ENCODE peak calls at places on chromosomes 4 and X, in four cellular contexts. Z is effector memory CD4-positive, alpha-beta T cell; H is thoracic aorta; B is HL-60. Y is an unnamed sample.

GRCh38 chr4:145481164-145481941 is at the start of gene SMAD1:
- DNase-seq in Z (no peak), H (peak), B (peak), Y (peak)

GRCh38 chr4:10135252-10135651 is 18.7 kb upstream of the WDR1 start:
- DNase-seq in Z (no peak), H (no peak), B (no peak), Y (no peak)

GRCh38 chrX:9681422-9681821 is 84.2 kb downstream of the GPR143 start:
- DNase-seq in Z (no peak), H (no peak), B (no peak), Y (no peak)

GRCh38 chr4:1365271-1366178 is 18.5 kb downstream of the UVSSA start:
- DNase-seq in Z (no peak), H (no peak), B (no peak), Y (no peak)

GRCh38 chr4:52926575-52926974 is 64.5 kb downstream of the RASL11B start:
- DNase-seq in Z (no peak), H (no peak), B (no peak), Y (no peak)

GRCh38 chr4:5845035-5845905 is 47.6 kb downstream of the CRMP1 start:
- DNase-seq in Z (no peak), H (no peak), B (no peak), Y (no peak)

GRCh38 chrX:51614353-51614752 is 4.4 kb downstream of the CENPVL3 start:
- DNase-seq in Z (no peak), H (no peak), B (peak), Y (no peak)

GRCh38 chr4:90126805-90127204 is 389 bp upstream of the CCSER1 start:
- DNase-seq in Z (no peak), H (no peak), B (no peak), Y (no peak)

GRCh38 chrX:72349190-72349589 is 43.5 kb upstream of the CITED1 start:
- DNase-seq in Z (no peak), H (no peak), B (no peak), Y (no peak)

GRCh38 chrX:16807548-16807947 is 21.3 kb downstream of the TXLNG start:
- DNase-seq in Z (no peak), H (no peak), B (no peak), Y (no peak)

GRCh38 chr4:27278615-27279014 is 418.0 kb downstream of the STIM2 start:
- DNase-seq in Z (no peak), H (no peak), B (peak), Y (no peak)

GRCh38 chrX:73944582-73944947 is 359.4 kb upstream of the ZCCHC13 start:
- DNase-seq in Z (no peak), H (no peak), B (no peak), Y (no peak)

GRCh38 chr4:110663738-110664444 is 41.0 kb upstream of the PITX2 start:
- DNase-seq in Z (no peak), H (no peak), B (no peak), Y (no peak)

GRCh38 chr4:60216752-60217151 is 983.4 kb upstream of the ADGRL3 start:
- DNase-seq in Z (no peak), H (no peak), B (no peak), Y (no peak)

GRCh38 chrX:36950495-36951253 is 57.5 kb upstream of the FAM47C start:
- DNase-seq in Z (no peak), H (no peak), B (no peak), Y (no peak)

GRCh38 chr4:7130610-7131211 is 61.6 kb upstream of the SORCS2 start:
- DNase-seq in Z (no peak), H (no peak), B (no peak), Y (no peak)

GRCh38 chr4:25930722-25931354 is 16.8 kb downstream of the SMIM20 start:
- DNase-seq in Z (no peak), H (no peak), B (no peak), Y (no peak)

GRCh38 chr4:15601862-15602261 is 53.3 kb downstream of the FBXL5 start:
- DNase-seq in Z (no peak), H (no peak), B (no peak), Y (no peak)

GRCh38 chrX:45422216-45422925 is 221.7 kb upstream of the DIPK2B start:
- DNase-seq in Z (no peak), H (no peak), B (no peak), Y (no peak)

GRCh38 chr4:183376381-183376780 is 54.2 kb upstream of the CLDN24 start:
- DNase-seq in Z (no peak), H (no peak), B (no peak), Y (no peak)

GRCh38 chr4:78369691-78370090 is 181.9 kb upstream of the ANXA3 start:
- DNase-seq in Z (no peak), H (no peak), B (no peak), Y (no peak)

GRCh38 chrX:38880460-38880859 is 79.2 kb downstream of the MID1IP1 start:
- DNase-seq in Z (no peak), H (no peak), B (peak), Y (no peak)

GRCh38 chr4:51943221-51943620 is 76.9 kb downstream of the LRRC66 start:
- DNase-seq in Z (no peak), H (no peak), B (no peak), Y (peak)

GRCh38 chrX:153933751-153934472 is 925 bp downstream of the NAA10 start:
- DNase-seq in Z (no peak), H (no peak), B (no peak), Y (no peak)

GRCh38 chrX:150364347-150365050 is 1.4 kb downstream of the MAMLD1 start:
- DNase-seq in Z (no peak), H (no peak), B (no peak), Y (no peak)

GRCh38 chr4:110518889-110519490 is 43.0 kb downstream of the ENPEP start:
- DNase-seq in Z (peak), H (no peak), B (no peak), Y (no peak)

GRCh38 chr4:11505225-11505971 is 76.7 kb upstream of the HS3ST1 start:
- DNase-seq in Z (no peak), H (no peak), B (no peak), Y (no peak)

GRCh38 chr4:71396382-71396781 is 57.6 kb downstream of the SLC4A4 start:
- DNase-seq in Z (no peak), H (no peak), B (no peak), Y (no peak)

GRCh38 chr4:88143504-88143903 is 14.9 kb downstream of the ABCG2 start:
- DNase-seq in Z (no peak), H (no peak), B (no peak), Y (no peak)

GRCh38 chrX:3516051-3516541 is 169.6 kb upstream of the MXRA5 start:
- DNase-seq in Z (no peak), H (no peak), B (no peak), Y (no peak)

GRCh38 chr4:72975488-72975784 is 94.1 kb downstream of the COX18 start:
- DNase-seq in Z (no peak), H (no peak), B (no peak), Y (no peak)

GRCh38 chrX:53227224-53227765 is 2.3 kb upstream of the KDM5C start:
- DNase-seq in Z (no peak), H (no peak), B (peak), Y (no peak)

GRCh38 chr4:141144207-141144606 is 10.9 kb upstream of the RNF150 start:
- DNase-seq in Z (no peak), H (no peak), B (no peak), Y (no peak)

DNA sequence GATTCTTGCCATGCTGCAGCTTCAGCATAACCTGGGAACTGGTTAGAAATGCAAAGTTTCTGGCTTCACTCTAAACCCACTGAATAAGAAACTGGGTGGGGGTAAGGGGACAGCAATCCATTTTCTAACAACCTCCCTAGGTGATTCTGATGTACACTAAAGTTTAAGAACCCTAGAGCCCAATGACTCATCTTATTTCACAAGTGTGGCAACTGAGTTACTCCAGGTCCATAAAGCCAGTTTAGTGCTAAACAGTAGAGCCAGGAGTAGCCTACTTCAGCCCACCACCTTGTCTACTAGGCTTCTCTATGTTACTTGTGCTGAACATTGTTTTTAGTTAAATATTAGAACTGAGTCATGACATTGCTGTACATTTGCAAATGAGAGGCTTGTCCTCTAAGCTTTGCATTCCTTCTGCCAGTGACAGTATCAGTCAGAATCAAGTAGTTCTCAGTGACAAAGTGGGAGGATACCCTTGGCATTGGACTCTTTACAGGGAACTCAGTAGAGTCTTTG is 517.9 kb downstream of the RPA4 start:
- DNase-seq in Z (no peak), H (no peak), B (no peak), Y (no peak)
- H3K27ac ChIP-seq in Z (no peak), H (no peak), B (no peak), Y (no peak)

GRCh38 chr4:186725422-186726149 is 1.9 kb upstream of the FAT1 start:
- DNase-seq in Z (no peak), H (no peak), B (no peak), Y (peak)
- H3K4me3 ChIP-seq in Z (no peak), H (peak), B (peak), Y (peak)

GRCh38 chrX:65644621-65645287 is 22.7 kb upstream of the MSN start:
- DNase-seq in Z (no peak), H (peak), B (no peak), Y (no peak)
- H3K27ac ChIP-seq in Z (no peak), H (peak), B (no peak), Y (peak)

GRCh38 chr4:40193018-40193571 is 3.7 kb upstream of the RHOH start:
- DNase-seq in Z (no peak), H (no peak), B (no peak), Y (no peak)
- H3K4me3 ChIP-seq in Z (peak), H (no peak), B (no peak), Y (no peak)

GRCh38 chr4:187929024-187929423 is 66.5 kb upstream of the ZFP42 start:
- DNase-seq in Z (no peak), H (no peak), B (no peak), Y (no peak)
- H3K27ac ChIP-seq in Z (no peak), H (no peak), B (no peak), Y (no peak)

DNA sequence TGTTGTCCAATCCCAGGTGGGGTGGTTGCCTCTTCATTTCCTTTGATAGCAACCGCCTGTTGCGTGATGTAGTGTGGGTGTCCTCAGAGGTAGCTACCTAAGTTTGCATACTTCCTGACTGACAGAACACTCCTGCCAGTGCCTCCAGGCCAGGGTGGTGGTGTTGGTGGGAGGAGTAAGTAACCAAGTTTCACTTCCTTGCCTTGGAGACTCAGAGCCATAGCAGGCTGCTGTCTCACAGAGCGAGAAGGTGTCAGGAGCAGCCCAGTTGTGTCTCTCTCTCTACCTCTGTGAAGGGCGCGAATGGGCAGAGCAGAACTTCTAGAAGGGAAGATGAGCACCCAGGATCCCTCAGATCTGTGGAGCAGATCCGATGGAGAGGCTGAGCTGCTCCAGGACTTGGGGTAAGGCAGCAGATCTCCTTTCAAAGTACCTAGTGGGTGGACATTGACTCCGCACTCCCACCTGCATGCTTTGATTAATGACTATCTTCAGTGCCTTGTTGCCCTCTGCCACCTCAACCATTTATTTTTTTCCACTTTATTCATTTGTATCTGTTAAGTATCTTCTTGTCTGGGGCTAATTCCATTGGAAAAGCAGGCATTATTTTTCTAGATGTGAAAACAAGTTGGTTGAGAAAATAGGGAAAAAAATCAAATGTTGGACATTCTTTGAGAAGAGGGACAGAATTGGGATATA is at the start of gene DAPP1:
- DNase-seq in Z (peak), H (no peak), B (peak), Y (no peak)
- H3K4me3 ChIP-seq in Z (peak), H (peak), B (peak), Y (peak)

DNA sequence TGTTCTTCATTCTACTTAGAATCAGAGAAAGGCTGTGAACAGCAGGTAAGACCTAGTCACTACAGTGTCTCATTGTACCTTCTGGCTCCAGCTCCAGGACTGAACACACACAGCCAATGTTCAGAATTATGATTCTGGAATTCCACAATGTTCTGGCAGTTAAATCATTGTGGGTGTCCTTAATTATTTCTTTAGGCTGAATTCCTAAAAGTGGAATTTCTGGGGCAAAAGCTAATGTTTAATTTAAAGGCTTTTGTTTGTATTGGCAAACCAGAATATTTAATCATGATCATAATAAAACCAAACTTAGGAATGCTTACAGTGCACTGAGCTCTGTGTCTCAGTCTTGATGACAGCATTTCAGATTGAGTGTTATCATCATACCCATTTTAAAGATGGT is 67.0 kb upstream of the FAT1 start:
- DNase-seq in Z (no peak), H (no peak), B (no peak), Y (no peak)
- H3K27ac ChIP-seq in Z (no peak), H (no peak), B (no peak), Y (no peak)

GRCh38 chrX:129785160-129785947 is 5.6 kb downstream of the SASH3 start:
- DNase-seq in Z (no peak), H (no peak), B (no peak), Y (no peak)
- H3K4me3 ChIP-seq in Z (peak), H (no peak), B (no peak), Y (no peak)

DNA sequence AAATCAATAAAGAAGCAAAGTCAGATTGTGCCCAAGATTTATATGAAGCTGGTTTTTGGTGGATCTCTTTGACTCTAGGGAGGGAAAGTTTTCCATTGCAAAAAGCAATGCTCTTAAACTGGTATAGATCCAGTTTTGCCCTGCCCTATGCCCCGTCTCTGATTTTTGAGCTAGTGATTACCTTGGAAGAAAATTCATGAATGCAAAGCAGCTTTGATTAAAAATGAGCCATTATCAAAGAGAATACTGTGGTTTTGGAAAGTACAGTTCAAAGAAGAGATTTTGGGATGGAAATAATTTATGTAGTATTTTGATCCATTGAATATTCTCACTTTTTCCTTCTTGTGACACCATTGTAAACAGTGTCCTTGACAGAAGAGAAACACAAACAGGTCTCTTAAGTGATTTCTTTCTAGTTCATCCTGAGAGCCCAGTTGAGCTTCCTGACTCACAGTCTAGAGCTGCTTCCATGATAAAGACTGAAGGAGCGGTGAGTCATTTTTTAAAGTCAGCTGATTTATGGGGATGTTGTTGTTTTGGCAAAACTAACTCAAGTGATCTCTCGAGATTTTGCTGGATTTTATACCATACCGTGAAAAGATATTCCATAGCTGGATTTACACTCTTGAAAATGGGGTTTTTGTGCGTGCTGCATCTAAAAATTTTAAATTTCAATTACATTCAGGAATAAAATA is 76.7 kb downstream of the AFF1 start:
- DNase-seq in Z (no peak), H (no peak), B (no peak), Y (no peak)
- H3K27ac ChIP-seq in Z (no peak), H (no peak), B (no peak), Y (peak)

Y was measured in esophagus muscularis mucosa.